ENCODE peak calls at places on chromosomes 11 and 22, in four cellular contexts. One of them, this sample, is unnamed.

GRCh38 chr11:4496555-4497248 is 14.3 kb downstream of the OR52K1 start:
- DNase-seq in neural progenitor cell: no peak
- DNase-seq in CD4-positive, alpha-beta memory T cell: no peak
- DNase-seq in activated CD8-positive, alpha-beta T cell treated with anti-CD3 and anti-CD28 coated beads for 36 hours: no peak
- DNase-seq in this sample: no peak

GRCh38 chr11:70501026-70501901 is 102.9 kb downstream of the CTTN start:
- DNase-seq in CD4-positive, alpha-beta memory T cell: no peak
- DNase-seq in neural progenitor cell: no peak
- DNase-seq in activated CD8-positive, alpha-beta T cell treated with anti-CD3 and anti-CD28 coated beads for 36 hours: no peak
- DNase-seq in this sample: no peak

GRCh38 chr22:36790648-36791047 is 14.7 kb upstream of the IFT27 start:
- DNase-seq in activated CD8-positive, alpha-beta T cell treated with anti-CD3 and anti-CD28 coated beads for 36 hours: peak
- DNase-seq in neural progenitor cell: no peak
- DNase-seq in CD4-positive, alpha-beta memory T cell: no peak
- DNase-seq in this sample: no peak

GRCh38 chr22:50600541-50600940 is at the start of gene MAPK8IP2:
- DNase-seq in neural progenitor cell: peak
- DNase-seq in activated CD8-positive, alpha-beta T cell treated with anti-CD3 and anti-CD28 coated beads for 36 hours: no peak
- DNase-seq in CD4-positive, alpha-beta memory T cell: no peak
- DNase-seq in this sample: no peak

GRCh38 chr11:12281571-12282478 is 95.5 kb upstream of the PARVA start:
- DNase-seq in activated CD8-positive, alpha-beta T cell treated with anti-CD3 and anti-CD28 coated beads for 36 hours: peak
- DNase-seq in CD4-positive, alpha-beta memory T cell: peak
- DNase-seq in neural progenitor cell: peak
- DNase-seq in this sample: peak

GRCh38 chr22:46737105-46737975 is 712 bp downstream of the CERK start:
- DNase-seq in activated CD8-positive, alpha-beta T cell treated with anti-CD3 and anti-CD28 coated beads for 36 hours: peak
- DNase-seq in neural progenitor cell: peak
- DNase-seq in CD4-positive, alpha-beta memory T cell: peak
- DNase-seq in this sample: peak

GRCh38 chr11:62508336-62509058 is 38.1 kb downstream of the AHNAK start:
- DNase-seq in activated CD8-positive, alpha-beta T cell treated with anti-CD3 and anti-CD28 coated beads for 36 hours: peak
- DNase-seq in CD4-positive, alpha-beta memory T cell: no peak
- DNase-seq in neural progenitor cell: peak
- DNase-seq in this sample: no peak

GRCh38 chr11:113831314-113831713 is 44.1 kb downstream of the USP28 start:
- DNase-seq in CD4-positive, alpha-beta memory T cell: no peak
- DNase-seq in activated CD8-positive, alpha-beta T cell treated with anti-CD3 and anti-CD28 coated beads for 36 hours: no peak
- DNase-seq in neural progenitor cell: no peak
- DNase-seq in this sample: no peak

GRCh38 chr11:122717264-122717867 is 61.8 kb downstream of the UBASH3B start:
- DNase-seq in neural progenitor cell: no peak
- DNase-seq in activated CD8-positive, alpha-beta T cell treated with anti-CD3 and anti-CD28 coated beads for 36 hours: peak
- DNase-seq in CD4-positive, alpha-beta memory T cell: no peak
- DNase-seq in this sample: no peak

GRCh38 chr11:83511646-83512045 is 225.5 kb upstream of the CCDC90B start:
- DNase-seq in CD4-positive, alpha-beta memory T cell: no peak
- DNase-seq in neural progenitor cell: peak
- DNase-seq in activated CD8-positive, alpha-beta T cell treated with anti-CD3 and anti-CD28 coated beads for 36 hours: no peak
- DNase-seq in this sample: no peak

GRCh38 chr22:35981900-35982299 is 46.7 kb downstream of the RBFOX2 start:
- DNase-seq in neural progenitor cell: peak
- DNase-seq in CD4-positive, alpha-beta memory T cell: no peak
- DNase-seq in activated CD8-positive, alpha-beta T cell treated with anti-CD3 and anti-CD28 coated beads for 36 hours: no peak
- DNase-seq in this sample: no peak

GRCh38 chr22:39212721-39213376 is 31.9 kb downstream of the PDGFB start:
- DNase-seq in neural progenitor cell: peak
- DNase-seq in CD4-positive, alpha-beta memory T cell: no peak
- DNase-seq in activated CD8-positive, alpha-beta T cell treated with anti-CD3 and anti-CD28 coated beads for 36 hours: no peak
- DNase-seq in this sample: no peak

GRCh38 chr11:65856689-65857499 is 1.1 kb downstream of the CFL1 start:
- DNase-seq in activated CD8-positive, alpha-beta T cell treated with anti-CD3 and anti-CD28 coated beads for 36 hours: peak
- DNase-seq in CD4-positive, alpha-beta memory T cell: peak
- DNase-seq in neural progenitor cell: peak
- DNase-seq in this sample: peak

GRCh38 chr22:17267661-17268330 is 48.6 kb upstream of the ADA2 start:
- DNase-seq in activated CD8-positive, alpha-beta T cell treated with anti-CD3 and anti-CD28 coated beads for 36 hours: no peak
- DNase-seq in neural progenitor cell: no peak
- DNase-seq in CD4-positive, alpha-beta memory T cell: no peak
- DNase-seq in this sample: no peak

GRCh38 chr11:93614111-93614784 is 47.2 kb upstream of the CEP295 start:
- DNase-seq in CD4-positive, alpha-beta memory T cell: peak
- DNase-seq in neural progenitor cell: peak
- DNase-seq in activated CD8-positive, alpha-beta T cell treated with anti-CD3 and anti-CD28 coated beads for 36 hours: peak
- DNase-seq in this sample: peak

GRCh38 chr22:23743303-23743705 is 7.6 kb downstream of the ZNF70 start:
- DNase-seq in activated CD8-positive, alpha-beta T cell treated with anti-CD3 and anti-CD28 coated beads for 36 hours: no peak
- DNase-seq in CD4-positive, alpha-beta memory T cell: no peak
- DNase-seq in neural progenitor cell: no peak
- DNase-seq in this sample: no peak

GRCh38 chr11:61602775-61603569 is 22.1 kb upstream of the SYT7 start:
- DNase-seq in neural progenitor cell: no peak
- DNase-seq in CD4-positive, alpha-beta memory T cell: no peak
- DNase-seq in activated CD8-positive, alpha-beta T cell treated with anti-CD3 and anti-CD28 coated beads for 36 hours: no peak
- DNase-seq in this sample: no peak

GRCh38 chr11:116529210-116529609 is 243.6 kb downstream of the BUD13 start:
- DNase-seq in neural progenitor cell: no peak
- DNase-seq in activated CD8-positive, alpha-beta T cell treated with anti-CD3 and anti-CD28 coated beads for 36 hours: no peak
- DNase-seq in CD4-positive, alpha-beta memory T cell: no peak
- DNase-seq in this sample: no peak

GRCh38 chr11:14288189-14288935 is 70.6 kb downstream of the RRAS2 start:
- DNase-seq in activated CD8-positive, alpha-beta T cell treated with anti-CD3 and anti-CD28 coated beads for 36 hours: no peak
- DNase-seq in CD4-positive, alpha-beta memory T cell: no peak
- DNase-seq in neural progenitor cell: no peak
- DNase-seq in this sample: no peak

GRCh38 chr11:3904228-3904627 is 48.8 kb downstream of the STIM1 start:
- DNase-seq in neural progenitor cell: no peak
- DNase-seq in activated CD8-positive, alpha-beta T cell treated with anti-CD3 and anti-CD28 coated beads for 36 hours: no peak
- DNase-seq in CD4-positive, alpha-beta memory T cell: no peak
- DNase-seq in this sample: no peak

GRCh38 chr22:44928711-44929347 is 81.0 kb downstream of the PHF21B start:
- DNase-seq in neural progenitor cell: no peak
- DNase-seq in activated CD8-positive, alpha-beta T cell treated with anti-CD3 and anti-CD28 coated beads for 36 hours: no peak
- DNase-seq in CD4-positive, alpha-beta memory T cell: no peak
- DNase-seq in this sample: no peak

GRCh38 chr11:61699737-61700160 is 19.6 kb downstream of the DAGLA start:
- DNase-seq in activated CD8-positive, alpha-beta T cell treated with anti-CD3 and anti-CD28 coated beads for 36 hours: no peak
- DNase-seq in neural progenitor cell: no peak
- DNase-seq in CD4-positive, alpha-beta memory T cell: no peak
- DNase-seq in this sample: no peak

GRCh38 chr11:47020793-47021624 is 84.4 kb downstream of the CSTPP1 start:
- DNase-seq in neural progenitor cell: peak
- DNase-seq in CD4-positive, alpha-beta memory T cell: no peak
- DNase-seq in activated CD8-positive, alpha-beta T cell treated with anti-CD3 and anti-CD28 coated beads for 36 hours: no peak
- DNase-seq in this sample: no peak

This sample was measured in naive thymus-derived CD4-positive, alpha-beta T cell.